ENCODE peak calls at places on chromosome 11, in four cellular contexts. E, O, R and L are unnamed samples.
A peak's percentile ranks its signal among the peaks of the same experiment; 100 is the strongest.

GRCh38 chr11:101187748-101188147 is 58.1 kb upstream of the PGR start:
- DNase-seq in E (no peak), O (peak; percentile 22), R (no peak), L (no peak)

GRCh38 chr11:45847908-45848316 is 637 bp downstream of the CRY2 start:
- DNase-seq in E (peak; percentile 72), O (peak; percentile 60), R (peak; percentile 68), L (no peak)

GRCh38 chr11:111735262-111736116 is 30.7 kb downstream of the PPP2R1B start:
- DNase-seq in E (no peak), O (peak; percentile 99), R (peak; percentile 84), L (no peak)

GRCh38 chr11:6414874-6415328 is 4.0 kb downstream of the APBB1 start:
- DNase-seq in E (no peak), O (no peak), R (no peak), L (no peak)

GRCh38 chr11:14855890-14856289 is 36.1 kb downstream of the CYP2R1 start:
- DNase-seq in E (no peak), O (no peak), R (no peak), L (no peak)

GRCh38 chr11:12723410-12724297 is 49.4 kb downstream of the TEAD1 start:
- DNase-seq in E (peak; percentile 84), O (peak; percentile 41), R (no peak), L (no peak)

GRCh38 chr11:42913731-42914130 is 398.1 kb upstream of the API5 start:
- DNase-seq in E (no peak), O (no peak), R (no peak), L (no peak)

GRCh38 chr11:111514216-111515031 is at the start of gene HOATZ:
- DNase-seq in E (no peak), O (peak; percentile 34), R (no peak), L (peak; percentile 59)

GRCh38 chr11:61626580-61627380 is 45.9 kb upstream of the SYT7 start:
- DNase-seq in E (peak; percentile 98), O (no peak), R (no peak), L (no peak)

GRCh38 chr11:121459413-121460041 is 6.8 kb upstream of the SORL1-AS1 start:
- DNase-seq in E (no peak), O (no peak), R (no peak), L (no peak)

GRCh38 chr11:44828296-44828695 is 101.5 kb downstream of the TSPAN18 start:
- DNase-seq in E (no peak), O (no peak), R (no peak), L (no peak)

GRCh38 chr11:134363592-134363991 is 31.8 kb downstream of the GLB1L2 start:
- DNase-seq in E (no peak), O (no peak), R (peak; percentile 10), L (no peak)

GRCh38 chr11:12715941-12716340 is 41.7 kb downstream of the TEAD1 start:
- DNase-seq in E (no peak), O (no peak), R (no peak), L (no peak)

GRCh38 chr11:100639140-100639539 is 47.9 kb upstream of the ARHGAP42 start:
- DNase-seq in E (no peak), O (peak; percentile 84), R (no peak), L (no peak)

GRCh38 chr11:128926437-128927107 is 16.1 kb downstream of the TP53AIP1 start:
- DNase-seq in E (no peak), O (no peak), R (no peak), L (no peak)

GRCh38 chr11:117610901-117611300 is 186.1 kb downstream of the DSCAML1 start:
- DNase-seq in E (no peak), O (no peak), R (no peak), L (no peak)

GRCh38 chr11:77672276-77672675 is 34.7 kb upstream of the CLNS1A start:
- DNase-seq in E (no peak), O (peak; percentile 91), R (no peak), L (no peak)

GRCh38 chr11:35579557-35580396 is 38.5 kb upstream of the FJX1 start:
- DNase-seq in E (no peak), O (peak; percentile 97), R (no peak), L (no peak)

GRCh38 chr11:111910637-111911562 is 670 bp downstream of the CRYAB start:
- DNase-seq in E (no peak), O (no peak), R (no peak), L (no peak)

GRCh38 chr11:9755561-9755960 is 91.7 kb downstream of the SWAP70 start:
- DNase-seq in E (no peak), O (peak; percentile 40), R (no peak), L (no peak)

GRCh38 chr11:12841946-12842630 is 167.0 kb upstream of the RASSF10 start:
- DNase-seq in E (no peak), O (peak; percentile 72), R (no peak), L (peak; percentile 78)

GRCh38 chr11:27460158-27460565 is 12.4 kb downstream of the LGR4 start:
- DNase-seq in E (no peak), O (no peak), R (no peak), L (no peak)
- H3K4me3 ChIP-seq in E (no peak overlapping the region), O (no peak overlapping the region), R (no peak overlapping the region), L (no peak overlapping the region)

GRCh38 chr11:70762810-70763209 is 364.5 kb downstream of the CTTN start:
- DNase-seq in E (peak; percentile 30), O (no peak), R (no peak), L (no peak)
- H3K9me3 ChIP-seq in E (no peaks in the 10 kb centered on the region), O (no peaks in the 10 kb centered on the region), R (peaks cover 6% of the 10 kb centered on the region), L (no peaks in the 10 kb centered on the region)

DNA sequence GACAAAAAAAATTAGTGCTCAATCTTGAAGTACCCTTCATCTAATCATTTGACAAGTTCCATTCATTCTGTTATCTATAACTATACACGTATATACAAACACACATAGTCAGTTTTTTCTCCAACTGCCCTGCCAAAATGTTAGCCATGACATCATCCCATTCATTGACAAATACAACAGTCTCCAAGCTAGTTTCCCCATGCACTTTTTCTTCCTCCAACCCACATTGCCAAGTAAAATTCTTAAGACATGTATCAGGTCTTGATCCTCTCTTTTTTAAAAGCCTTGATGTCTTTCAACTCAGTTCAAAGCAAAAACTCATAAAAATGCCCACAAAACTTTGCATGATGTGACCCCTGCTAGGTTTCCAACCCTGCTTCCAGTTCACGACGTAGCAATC is 58.1 kb downstream of the DDI1 start:
- DNase-seq in E (no peak), O (no peak), R (no peak), L (no peak)
- H3K4me1 ChIP-seq in E (no peaks in the 10 kb centered on the region), O (no peaks in the 10 kb centered on the region), R (no peaks in the 10 kb centered on the region), L (no peaks in the 10 kb centered on the region)

GRCh38 chr11:58575377-58576020 is at the start of gene LPXN:
- DNase-seq in E (no peak), O (no peak), R (no peak), L (no peak)
- H3K4me3 ChIP-seq in E (peak within 1 kb of the TSS; percentile 78), O (no peak within 1 kb of the TSS), R (no peak within 1 kb of the TSS), L (no peak within 1 kb of the TSS)